ENCODE peak calls at places on chromosomes 5 and 9, in eight cellular contexts. One of them, this sample, is unnamed.

GRCh38 chr5:32027717-32028321 is 146.3 kb downstream of the GOLPH3 start:
- DNase-seq in T-cell: no peak
- DNase-seq in A549: peak
- DNase-seq in NCI-H69: peak
- DNase-seq in ELR: peak
- DNase-seq in HCT116: peak
- DNase-seq in effector CD4-positive, alpha-beta T cell: no peak
- DNase-seq in stimulated activated naive CD4-positive, alpha-beta T cell treated with Interleukin-2 at 50 U/mL for 16 hours: no peak
- DNase-seq in this sample: peak

GRCh38 chr5:54985301-54986268 is at the start of gene ESM1:
- DNase-seq in NCI-H69: peak
- DNase-seq in HCT116: no peak
- DNase-seq in T-cell: no peak
- DNase-seq in A549: no peak
- DNase-seq in ELR: peak
- DNase-seq in effector CD4-positive, alpha-beta T cell: no peak
- DNase-seq in stimulated activated naive CD4-positive, alpha-beta T cell treated with Interleukin-2 at 50 U/mL for 16 hours: no peak
- DNase-seq in this sample: peak

GRCh38 chr5:39422886-39423285 is 1.9 kb downstream of the DAB2 start:
- DNase-seq in stimulated activated naive CD4-positive, alpha-beta T cell treated with Interleukin-2 at 50 U/mL for 16 hours: no peak
- DNase-seq in HCT116: no peak
- DNase-seq in effector CD4-positive, alpha-beta T cell: no peak
- DNase-seq in T-cell: no peak
- DNase-seq in ELR: peak
- DNase-seq in A549: no peak
- DNase-seq in NCI-H69: no peak
- DNase-seq in this sample: no peak

GRCh38 chr9:35108946-35109575 is 6.1 kb upstream of the STOML2 start:
- DNase-seq in NCI-H69: no peak
- DNase-seq in T-cell: no peak
- DNase-seq in effector CD4-positive, alpha-beta T cell: no peak
- DNase-seq in A549: no peak
- DNase-seq in HCT116: no peak
- DNase-seq in stimulated activated naive CD4-positive, alpha-beta T cell treated with Interleukin-2 at 50 U/mL for 16 hours: no peak
- DNase-seq in ELR: no peak
- DNase-seq in this sample: no peak

GRCh38 chr5:91206734-91207133 is 176.4 kb downstream of the ARRDC3 start:
- DNase-seq in stimulated activated naive CD4-positive, alpha-beta T cell treated with Interleukin-2 at 50 U/mL for 16 hours: no peak
- DNase-seq in effector CD4-positive, alpha-beta T cell: no peak
- DNase-seq in ELR: peak
- DNase-seq in T-cell: no peak
- DNase-seq in A549: no peak
- DNase-seq in HCT116: no peak
- DNase-seq in NCI-H69: no peak
- DNase-seq in this sample: no peak

GRCh38 chr9:129506892-129507291 is 114.0 kb downstream of the C9orf50 start:
- DNase-seq in A549: peak
- DNase-seq in ELR: peak
- DNase-seq in effector CD4-positive, alpha-beta T cell: no peak
- DNase-seq in HCT116: no peak
- DNase-seq in NCI-H69: no peak
- DNase-seq in T-cell: no peak
- DNase-seq in stimulated activated naive CD4-positive, alpha-beta T cell treated with Interleukin-2 at 50 U/mL for 16 hours: no peak
- DNase-seq in this sample: no peak

GRCh38 chr9:124835026-124835501 is 18.2 kb upstream of the WDR38 start:
- DNase-seq in effector CD4-positive, alpha-beta T cell: no peak
- DNase-seq in stimulated activated naive CD4-positive, alpha-beta T cell treated with Interleukin-2 at 50 U/mL for 16 hours: no peak
- DNase-seq in NCI-H69: peak
- DNase-seq in T-cell: no peak
- DNase-seq in A549: peak
- DNase-seq in ELR: peak
- DNase-seq in HCT116: no peak
- DNase-seq in this sample: no peak

GRCh38 chr5:119055267-119055666 is 15.6 kb upstream of the DMXL1 start:
- DNase-seq in NCI-H69: no peak
- DNase-seq in stimulated activated naive CD4-positive, alpha-beta T cell treated with Interleukin-2 at 50 U/mL for 16 hours: no peak
- DNase-seq in T-cell: no peak
- DNase-seq in ELR: no peak
- DNase-seq in HCT116: no peak
- DNase-seq in A549: peak
- DNase-seq in effector CD4-positive, alpha-beta T cell: no peak
- DNase-seq in this sample: no peak

GRCh38 chr9:120857902-120858301 is 15.2 kb upstream of the PSMD5 start:
- DNase-seq in T-cell: no peak
- DNase-seq in HCT116: no peak
- DNase-seq in ELR: no peak
- DNase-seq in effector CD4-positive, alpha-beta T cell: no peak
- DNase-seq in stimulated activated naive CD4-positive, alpha-beta T cell treated with Interleukin-2 at 50 U/mL for 16 hours: no peak
- DNase-seq in A549: no peak
- DNase-seq in NCI-H69: no peak
- DNase-seq in this sample: no peak